ENCODE peak calls at places on chromosome 20, in ten cellular contexts. J, B, T, O, U, L, N, Q, F and R are unnamed samples.
A peak's percentile ranks its signal among the peaks of the same experiment; 100 is the strongest.

GRCh38 chr20:22929661-22930060 is 105.5 kb upstream of the SSTR4 start:
- DNase-seq in J (no peak), B (no peak), T (no peak), O (no peak), U (no peak), L (no peak), N (no peak), Q (no peak), F (no peak), R (no peak)

GRCh38 chr20:31720486-31721407 is 1.9 kb downstream of the BCL2L1 start:
- DNase-seq in J (no peak), B (no peak), T (peak; percentile 34), O (no peak), U (no peak), L (no peak), N (no peak), Q (peak; percentile 78), F (no peak), R (no peak)

GRCh38 chr20:45037050-45037449 is 63.9 kb downstream of the KCNS1 start:
- DNase-seq in J (no peak), B (peak; percentile 81), T (no peak), O (no peak), U (no peak), L (no peak), N (peak; percentile 76), Q (no peak), F (no peak), R (no peak)

GRCh38 chr20:2465100-2465499 is 5.5 kb downstream of the SNRPB start:
- DNase-seq in J (no peak), B (no peak), T (no peak), O (no peak), U (no peak), L (no peak), N (no peak), Q (no peak), F (no peak), R (no peak)

GRCh38 chr20:16528078-16528477 is 45.2 kb downstream of the KIF16B start:
- DNase-seq in J (no peak), B (peak; percentile 83), T (no peak), O (peak; percentile 38), U (peak; percentile 83), L (no peak), N (peak; percentile 93), Q (peak; percentile 84), F (no peak), R (peak; percentile 3)

GRCh38 chr20:45576995-45577394 is 2.1 kb downstream of the WFDC8 start:
- DNase-seq in J (no peak), B (peak; percentile 39), T (no peak), O (no peak), U (no peak), L (no peak), N (no peak), Q (no peak), F (no peak), R (no peak)

GRCh38 chr20:47265984-47266383 is 90.5 kb downstream of the ZMYND8 start:
- DNase-seq in J (no peak), B (no peak), T (no peak), O (no peak), U (no peak), L (no peak), N (no peak), Q (no peak), F (peak; percentile 34), R (no peak)

GRCh38 chr20:59770270-59770669 is 163.2 kb downstream of the SYCP2 start:
- DNase-seq in J (no peak), B (no peak), T (no peak), O (no peak), U (no peak), L (no peak), N (no peak), Q (no peak), F (no peak), R (no peak)

GRCh38 chr20:50371878-50372769 is 138.1 kb upstream of the PTPN1 start:
- DNase-seq in J (no peak), B (no peak), T (no peak), O (peak; percentile 95), U (no peak), L (no peak), N (no peak), Q (no peak), F (no peak), R (no peak)

GRCh38 chr20:62766071-62766450 is 30.2 kb upstream of the MRGBP start:
- DNase-seq in J (no peak), B (no peak), T (no peak), O (no peak), U (no peak), L (no peak), N (no peak), Q (no peak), F (no peak), R (no peak)

GRCh38 chr20:2653511-2654383 is 1.3 kb downstream of the NOP56 start:
- DNase-seq in J (no peak), B (no peak), T (peak; percentile 25), O (no peak), U (no peak), L (no peak), N (no peak), Q (no peak), F (peak; percentile 23), R (no peak)

GRCh38 chr20:4022386-4023350 is 7.3 kb upstream of the RNF24 start:
- DNase-seq in J (no peak), B (peak; percentile 48), T (no peak), O (no peak), U (no peak), L (no peak), N (no peak), Q (no peak), F (no peak), R (no peak)

GRCh38 chr20:4592316-4593148 is 129.2 kb upstream of the PRND start:
- DNase-seq in J (peak; percentile 20), B (peak; percentile 64), T (peak; percentile 68), O (peak; percentile 75), U (peak; percentile 47), L (peak; percentile 8), N (peak; percentile 47), Q (peak; percentile 76), F (no peak), R (no peak)

GRCh38 chr20:56429496-56429895 is 17.4 kb downstream of the CASS4 start:
- DNase-seq in J (no peak), B (peak; percentile 84), T (peak; percentile 64), O (peak; percentile 61), U (no peak), L (peak; percentile 35), N (peak; percentile 53), Q (no peak), F (peak; percentile 15), R (no peak)